ENCODE peak calls at places on chromosomes 11 and 22, in four cellular contexts. E is psoas muscle; B is CD4-positive, alpha-beta T cell; R is IMR-90. C is an unnamed sample.
A peak's percentile ranks its signal among the peaks of the same experiment; 100 is the strongest.

GRCh38 chr11:11451501-11452005 is 98.5 kb upstream of the CSNK2A3 start:
- DNase-seq in R (peak; percentile 24), E (no peak), B (no peak), C (peak; percentile 13)

GRCh38 chr11:79265756-79266322 is 175.0 kb downstream of the TENM4 start:
- DNase-seq in E (no peak), B (no peak), R (peak; percentile 91), C (no peak)

GRCh38 chr11:1480555-1481482 is 5.8 kb downstream of the MOB2 start:
- DNase-seq in B (no peak), E (peak; percentile 10), R (no peak), C (no peak)

GRCh38 chr22:22981670-22982571 is 88.4 kb upstream of the GNAZ start:
- DNase-seq in B (no peak), R (no peak), E (no peak), C (no peak)

GRCh38 chr11:130737866-130738431 is 178.3 kb downstream of the SNX19 start:
- DNase-seq in R (peak; percentile 89), B (no peak), E (peak; percentile 44), C (no peak)

GRCh38 chr22:30867746-30868662 is 100.6 kb downstream of the MORC2 start:
- DNase-seq in B (no peak), R (no peak), E (no peak), C (no peak)

GRCh38 chr11:134278356-134278755 is 2.2 kb downstream of the GLB1L3 start:
- DNase-seq in B (no peak), E (no peak), R (no peak), C (no peak)

GRCh38 chr11:45259607-45260006 is 26.5 kb downstream of the SYT13 start:
- DNase-seq in R (no peak), B (no peak), E (no peak), C (no peak)

GRCh38 chr11:72642815-72643511 is 31.3 kb downstream of the PDE2A start:
- DNase-seq in E (peak; percentile 68), B (peak; percentile 57), R (peak; percentile 11), C (peak; percentile 79)

GRCh38 chr11:43803766-43804165 is 76.9 kb upstream of the ALKBH3 start:
- DNase-seq in B (no peak), E (no peak), R (no peak), C (no peak)

GRCh38 chr11:2150206-2150847 is 10.7 kb downstream of the INS start:
- DNase-seq in B (no peak), E (no peak), R (peak; percentile 59), C (no peak)

GRCh38 chr22:37201066-37201820 is 11.0 kb downstream of the SSTR3 start:
- DNase-seq in E (no peak), B (no peak), R (no peak), C (no peak)
- H3K27ac ChIP-seq in E (no peak overlapping the region), B (no peak overlapping the region), R (no peak overlapping the region), C (peak overlapping the region; percentile 98)

GRCh38 chr11:100576044-100577021 is 110.8 kb upstream of the ARHGAP42 start:
- DNase-seq in R (peak; percentile 73), B (no peak), E (no peak), C (peak; percentile 28)

GRCh38 chr11:100578966-100579365 is 108.1 kb upstream of the ARHGAP42 start:
- DNase-seq in R (peak; percentile 61), B (no peak), E (no peak), C (no peak)

GRCh38 chr11:100573911-100574513 is 113.1 kb upstream of the ARHGAP42 start:
- DNase-seq in B (no peak), R (no peak), E (no peak), C (no peak)

DNA sequence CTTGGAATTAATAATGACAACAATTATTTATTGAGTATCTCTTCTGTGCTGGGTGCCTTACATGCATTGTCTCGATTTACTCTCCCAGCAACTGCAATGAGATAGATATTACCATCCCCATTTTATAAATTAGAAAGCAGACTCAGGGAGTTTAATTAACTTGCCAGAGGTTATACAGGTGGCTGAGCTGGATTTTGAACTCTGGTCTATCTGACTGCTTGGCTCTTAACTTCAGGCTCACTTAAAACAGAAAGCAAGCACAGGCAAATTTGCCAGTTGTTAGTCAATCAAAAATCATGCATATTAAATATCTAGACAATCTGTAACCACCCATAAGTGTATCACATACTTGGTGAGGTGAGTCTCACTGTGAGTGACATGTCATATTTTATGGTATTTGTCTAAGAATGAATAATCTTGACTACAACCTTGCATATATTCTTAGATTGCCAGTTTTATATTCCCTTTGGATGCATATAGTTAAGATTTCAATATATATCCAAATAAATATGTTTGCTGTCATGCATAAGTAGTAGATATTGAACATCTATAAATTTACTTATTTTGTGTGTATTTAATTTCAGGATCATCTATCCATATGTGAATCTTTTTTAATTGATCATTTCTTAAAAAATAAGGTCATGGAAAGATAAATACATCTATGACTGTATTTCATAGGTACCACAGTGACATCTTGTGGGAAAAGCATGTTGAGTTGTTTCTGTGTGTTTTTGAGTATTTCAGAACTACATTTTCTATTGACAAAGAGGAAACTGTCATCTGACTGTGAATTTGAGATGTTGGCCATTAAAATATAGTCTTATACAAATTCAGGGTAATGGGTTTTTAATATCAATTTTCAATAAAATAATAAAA is 112.0 kb upstream of the ARHGAP42 start:
- DNase-seq in E (no peak), R (peak; percentile 59), B (no peak), C (no peak)
- TF ChIP-seq CTCF in E (peak; percentile 5), R (peak; percentile 64), B (no peak), C (peak; percentile 26)

DNA sequence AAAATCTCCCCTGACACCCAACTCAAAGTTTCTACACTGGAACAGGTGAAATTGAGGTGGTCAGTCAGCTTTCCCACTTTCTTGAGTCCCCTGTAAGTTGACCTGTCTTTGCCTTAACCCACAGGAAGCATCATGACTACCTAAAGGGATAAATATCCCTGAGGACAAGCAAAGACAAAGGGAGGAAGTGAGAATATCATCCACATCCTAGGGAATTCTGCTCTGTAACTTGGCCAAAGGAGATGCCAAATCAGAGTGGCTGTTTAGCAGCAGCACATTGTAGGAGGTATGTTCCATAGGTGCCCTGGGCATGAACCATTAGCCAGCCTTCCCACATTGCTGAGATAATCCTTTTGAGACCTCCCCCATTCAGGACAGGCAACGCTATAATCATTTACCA is 40.9 kb upstream of the MRPL17 start:
- DNase-seq in R (no peak), B (no peak), E (no peak), C (no peak)
- H3K27ac ChIP-seq in R (no peak overlapping the region), B (peak overlapping the region; percentile 5), E (no peak overlapping the region), C (no peak overlapping the region)

DNA sequence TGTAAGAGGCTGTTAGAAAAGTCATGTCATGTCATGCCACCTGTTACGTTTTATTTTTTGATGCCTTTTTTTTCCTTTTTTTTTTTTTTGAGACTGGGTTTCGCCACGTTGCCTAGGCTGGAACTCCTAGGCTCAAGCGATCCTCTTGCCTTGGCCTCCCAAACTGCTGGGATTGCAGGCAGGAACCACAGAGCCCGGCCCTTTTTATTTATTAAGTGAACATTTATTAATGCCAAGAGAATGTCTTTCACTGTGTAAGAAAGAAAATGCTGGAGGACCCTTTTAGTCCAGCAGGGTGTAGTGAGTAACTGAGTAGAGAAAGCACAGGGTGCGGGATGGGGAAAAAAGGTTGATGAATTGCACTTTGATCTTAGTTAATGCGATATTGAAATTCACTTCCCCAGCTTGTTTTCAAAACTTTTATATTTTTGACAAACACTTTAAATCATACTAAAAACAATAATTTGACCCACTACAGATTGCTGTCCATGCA is 2.3 kb upstream of the XBP1 start:
- DNase-seq in B (no peak), R (no peak), E (no peak), C (no peak)
- TF ChIP-seq CTCF in B (no peak), R (no peak), E (no peak), C (no peak)

DNA sequence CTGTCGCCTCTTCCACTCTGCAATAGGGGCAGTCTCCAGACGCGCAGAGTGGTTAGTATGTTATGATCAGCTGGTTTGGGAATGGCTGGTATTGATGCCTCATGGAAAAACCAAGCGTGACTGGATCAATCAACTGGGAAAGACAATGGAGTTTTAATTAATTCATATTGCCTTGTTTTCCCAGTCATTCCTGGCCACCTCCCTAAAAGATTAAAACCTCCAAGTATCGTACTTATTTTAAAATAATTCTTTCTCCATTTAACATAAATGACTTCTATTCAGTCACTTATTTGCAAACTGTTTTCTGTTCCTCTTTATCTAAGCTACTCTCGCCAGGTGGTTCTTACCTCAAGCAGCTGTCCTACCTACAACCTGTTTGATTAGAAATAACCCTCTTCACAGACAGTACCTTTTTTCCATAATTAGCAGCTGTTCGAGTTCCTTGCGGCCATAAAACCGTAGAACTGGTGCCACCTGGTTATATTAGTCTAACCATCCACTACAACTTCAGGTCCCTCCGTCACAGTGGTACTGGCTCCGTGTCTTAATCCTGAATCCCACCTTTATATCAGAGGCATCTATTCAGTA is 898 bp downstream of the ZNF215 start:
- DNase-seq in B (no peak), R (no peak), E (no peak), C (peak; percentile 7)
- H3K27ac ChIP-seq in B (no peak overlapping the region), R (peak overlapping the region; percentile 26), E (no peak overlapping the region), C (peak overlapping the region; percentile 75)

C was measured in RWPE1.